ENCODE peak calls at places on chromosomes 13 and 19, in eight cellular contexts. Q is BE2C; C is epithelial cell of proximal tubule; B is NCI-H460; L is NB4; H is stimulated activated CD4-positive, alpha-beta T cell treated with anti-CD3 and anti-CD28 coated beads, Interleukin-1b, Interleukin-23, amount 100 ng/mL, for 1 hour; M is CD4-positive, alpha-beta memory T cell; G is astrocyte of the spinal cord. Z is an unnamed sample.

GRCh38 chr19:41409288-41409687 is 11.7 kb downstream of the BCKDHA start:
- DNase-seq in Q (no peak), C (peak), B (no peak), L (peak), H (no peak), M (no peak), G (peak), Z (no peak)

GRCh38 chr13:37618554-37618953 is 20.0 kb upstream of the POSTN start:
- DNase-seq in Q (no peak), C (no peak), B (no peak), L (no peak), H (no peak), M (no peak), G (peak), Z (no peak)

GRCh38 chr13:56528040-56528760 is 612.5 kb upstream of the PRR20A start:
- DNase-seq in Q (no peak), C (no peak), B (no peak), L (no peak), H (no peak), M (no peak), G (no peak), Z (no peak)

GRCh38 chr13:43596924-43597598 is 189.7 kb downstream of the ENOX1 start:
- DNase-seq in Q (no peak), C (no peak), B (no peak), L (no peak), H (no peak), M (no peak), G (no peak), Z (no peak)

GRCh38 chr19:50912102-50912599 is 956 bp upstream of the KLK4 start:
- DNase-seq in Q (no peak), C (no peak), B (no peak), L (no peak), H (no peak), M (no peak), G (no peak), Z (no peak)

GRCh38 chr19:2478756-2479555 is 3.0 kb downstream of the GADD45B start:
- DNase-seq in Q (no peak), C (no peak), B (no peak), L (peak), H (no peak), M (peak), G (peak), Z (no peak)

GRCh38 chr19:32812036-32812435 is 57.5 kb downstream of the SLC7A9 start:
- DNase-seq in Q (no peak), C (no peak), B (no peak), L (no peak), H (no peak), M (no peak), G (no peak), Z (no peak)

GRCh38 chr19:16509141-16510061 is 13.2 kb downstream of the C19orf44 start:
- DNase-seq in Q (no peak), C (no peak), B (no peak), L (no peak), H (no peak), M (no peak), G (peak), Z (no peak)

GRCh38 chr19:46718934-46719551 is 2.1 kb upstream of the PRKD2 start:
- DNase-seq in Q (no peak), C (no peak), B (no peak), L (peak), H (no peak), M (no peak), G (no peak), Z (no peak)

GRCh38 chr19:40413291-40413994 is at the start of gene PRX:
- DNase-seq in Q (peak), C (no peak), B (no peak), L (no peak), H (no peak), M (no peak), G (no peak), Z (no peak)

GRCh38 chr19:48390188-48391099 is 907 bp downstream of the KDELR1 start:
- DNase-seq in Q (peak), C (no peak), B (no peak), L (peak), H (no peak), M (peak), G (peak), Z (no peak)

GRCh38 chr19:18499055-18499775 is 22.7 kb downstream of the ELL start:
- DNase-seq in Q (no peak), C (no peak), B (no peak), L (no peak), H (no peak), M (no peak), G (no peak), Z (no peak)

GRCh38 chr13:113783482-113783881 is 24.5 kb downstream of the TMEM255B start:
- DNase-seq in Q (no peak), C (no peak), B (no peak), L (no peak), H (no peak), M (no peak), G (no peak), Z (no peak)

GRCh38 chr13:69690999-69691398 is 416.6 kb upstream of the ATXN8OS start:
- DNase-seq in Q (no peak), C (no peak), B (no peak), L (no peak), H (no peak), M (no peak), G (no peak), Z (no peak)

GRCh38 chr13:99087954-99088491 is 110.2 kb upstream of the DOCK9 start:
- DNase-seq in Q (peak), C (no peak), B (no peak), L (no peak), H (no peak), M (no peak), G (no peak), Z (no peak)

GRCh38 chr19:38831142-38831605 is 420 bp downstream of the ECH1 start:
- DNase-seq in Q (peak), C (peak), B (no peak), L (peak), H (no peak), M (peak), G (peak), Z (no peak)

GRCh38 chr13:26895081-26895807 is 134.7 kb upstream of the GPR12 start:
- DNase-seq in Q (no peak), C (no peak), B (no peak), L (peak), H (no peak), M (no peak), G (no peak), Z (no peak)

GRCh38 chr13:80704369-80704768 is 363.4 kb upstream of the SPRY2 start:
- DNase-seq in Q (no peak), C (no peak), B (no peak), L (no peak), H (no peak), M (no peak), G (no peak), Z (no peak)

GRCh38 chr13:57624565-57625435 is 6.7 kb upstream of the PCDH17 start:
- DNase-seq in Q (peak), C (peak), B (peak), L (peak), H (no peak), M (no peak), G (peak), Z (no peak)

GRCh38 chr13:52156724-52157251 is 2.6 kb downstream of the NEK3 start:
- DNase-seq in Q (no peak), C (no peak), B (no peak), L (no peak), H (no peak), M (no peak), G (peak), Z (no peak)

GRCh38 chr13:41156611-41157010 is 24.0 kb upstream of the KBTBD6 start:
- DNase-seq in Q (no peak), C (no peak), B (no peak), L (no peak), H (no peak), M (no peak), G (no peak), Z (no peak)

Z was measured in iPS DF 6.9.